ENCODE peak calls at places on chromosomes 11 and 22, in four cellular contexts. T is HTR-8/SVneo, M is ecto neural progenitor cell, L is NCI-H1092 treated with DMSO at 0.1 percent for 48 hours. F is an unnamed sample.

GRCh38 chr22:20009582-20010306 is 6.9 kb downstream of the ARVCF start:
- DNase-seq in T (no peak), M (no peak), L (no peak), F (no peak)

GRCh38 chr11:113603277-113604059 is 102.6 kb downstream of the TMPRSS5 start:
- DNase-seq in T (no peak), M (no peak), L (peak), F (no peak)

GRCh38 chr11:65108469-65109123 is 3.1 kb upstream of the TM7SF2 start:
- DNase-seq in T (no peak), M (no peak), L (no peak), F (no peak)

GRCh38 chr11:3166268-3167142 is 1.4 kb upstream of the OSBPL5 start:
- DNase-seq in T (no peak), M (no peak), L (no peak), F (no peak)

GRCh38 chr11:113991170-113991569 is 16.3 kb downstream of the HTR3A start:
- DNase-seq in T (no peak), M (peak), L (no peak), F (peak)

GRCh38 chr22:36068776-36069344 is 40.2 kb upstream of the RBFOX2 start:
- DNase-seq in T (no peak), M (no peak), L (peak), F (no peak)

GRCh38 chr11:59356561-59356960 is 2.1 kb upstream of the OR5AN1 start:
- DNase-seq in T (no peak), M (no peak), L (no peak), F (no peak)

GRCh38 chr11:124946735-124947141 is 7.3 kb upstream of the CCDC15 start:
- DNase-seq in T (no peak), M (no peak), L (no peak), F (no peak)

GRCh38 chr22:46848227-46848626 is 85.8 kb downstream of the TBC1D22A start:
- DNase-seq in T (no peak), M (no peak), L (no peak), F (no peak)

GRCh38 chr22:25449781-25450317 is 114.6 kb upstream of the GRK3 start:
- DNase-seq in T (no peak), M (no peak), L (no peak), F (no peak)

GRCh38 chr11:114211444-114212122 is 84.6 kb upstream of the NNMT start:
- DNase-seq in T (no peak), M (peak), L (no peak), F (no peak)

GRCh38 chr11:2655834-2656622 is 43.8 kb downstream of the KCNQ1OT1 start:
- DNase-seq in T (peak), M (no peak), L (peak), F (no peak)

GRCh38 chr11:121249039-121249663 is 43.4 kb upstream of the SC5D start:
- DNase-seq in T (peak), M (no peak), L (peak), F (peak)

GRCh38 chr11:100557830-100558611 is 129.1 kb upstream of the ARHGAP42 start:
- DNase-seq in T (no peak), M (no peak), L (no peak), F (no peak)

GRCh38 chr22:22928666-22929380 is 41.2 kb downstream of the IGLL5 start:
- DNase-seq in T (no peak), M (no peak), L (no peak), F (no peak)

GRCh38 chr11:66981976-66982578 is 7.0 kb downstream of the C11orf86 start:
- DNase-seq in T (peak), M (no peak), L (peak), F (peak)

GRCh38 chr22:20110359-20110985 is 5.4 kb upstream of the RANBP1 start:
- DNase-seq in T (no peak), M (no peak), L (no peak), F (no peak)

GRCh38 chr22:41177626-41178424 is 27.3 kb upstream of the L3MBTL2 start:
- DNase-seq in T (no peak), M (no peak), L (no peak), F (no peak)

GRCh38 chr11:111560785-111561184 is 20.3 kb downstream of the LAYN start:
- DNase-seq in T (no peak), M (no peak), L (no peak), F (no peak)

GRCh38 chr11:98411777-98412176 is 609.0 kb upstream of the CNTN5 start:
- DNase-seq in T (no peak), M (no peak), L (no peak), F (no peak)

GRCh38 chr11:61489833-61490585 is 18.5 kb upstream of the LRRC10B start:
- DNase-seq in T (no peak), M (peak), L (peak), F (no peak)

GRCh38 chr11:85844439-85845051 is 10.6 kb upstream of the CCDC83 start:
- DNase-seq in T (no peak), M (no peak), L (no peak), F (no peak)

GRCh38 chr11:69253028-69253427 is 40.9 kb upstream of the MYEOV start:
- DNase-seq in T (no peak), M (no peak), L (no peak), F (no peak)

GRCh38 chr11:44509291-44509690 is 56.2 kb upstream of the CD82 start:
- DNase-seq in T (no peak), M (peak), L (no peak), F (no peak)

F was measured in COLO829.